ENCODE peak calls at places on chromosomes 2 and 18, in seven cellular contexts. O, E, Y, N, F, A and T are unnamed samples.

GRCh38 chr2:191836853-191837769 is 9.8 kb downstream of the CAVIN2 start:
- DNase-seq in O (no peak), A (no peak), Y (no peak), N (no peak), E (no peak), F (no peak), T (no peak)

GRCh38 chr2:175048275-175048674 is 43.1 kb upstream of the CHN1 start:
- DNase-seq in O (no peak), E (no peak), A (no peak), F (no peak), N (no peak), Y (no peak), T (no peak)

GRCh38 chr2:132469095-132469494 is 52.5 kb downstream of the GPR39 start:
- DNase-seq in N (no peak), Y (no peak), O (no peak), F (no peak), A (no peak), E (no peak), T (no peak)

GRCh38 chr2:25673170-25674002 is at the start of gene DTNB:
- DNase-seq in N (peak; percentile 75), F (peak; percentile 70), O (peak; percentile 91), Y (peak; percentile 88), E (no peak), A (peak; percentile 73), T (peak; percentile 78)

GRCh38 chr2:158495175-158495574 is 38.4 kb downstream of the PKP4 start:
- DNase-seq in N (no peak), Y (no peak), A (no peak), O (no peak), E (no peak), F (no peak), T (no peak)

GRCh38 chr2:154696771-154697170 is 1.7 kb upstream of the KCNJ3 start:
- DNase-seq in A (no peak), Y (no peak), O (no peak), E (no peak), F (no peak), N (no peak), T (no peak)

GRCh38 chr2:17762457-17762856 is 8.5 kb downstream of the GEN1 start:
- DNase-seq in F (no peak), Y (no peak), O (no peak), E (no peak), N (no peak), A (no peak), T (no peak)

GRCh38 chr2:206790311-206790935 is 25.0 kb downstream of the FASTKD2 start:
- DNase-seq in E (no peak), A (no peak), O (no peak), Y (no peak), N (no peak), F (no peak), T (no peak)

GRCh38 chr18:59604877-59605276 is 92.3 kb downstream of the CCBE1 start:
- DNase-seq in Y (no peak), A (no peak), F (no peak), E (no peak), O (peak; percentile 48), N (no peak), T (no peak)

GRCh38 chr2:113136828-113137775 is 9.7 kb downstream of the IL1RN start:
- DNase-seq in Y (peak; percentile 63), F (no peak), N (no peak), A (no peak), E (no peak), O (peak; percentile 51), T (no peak)

GRCh38 chr2:136238214-136238551 is 120.2 kb upstream of the CXCR4 start:
- DNase-seq in E (no peak), Y (no peak), F (no peak), A (no peak), N (no peak), O (no peak), T (no peak)

GRCh38 chr2:146734042-146734715 is 1110.7 kb upstream of the ACVR2A start:
- DNase-seq in A (no peak), Y (peak; percentile 16), N (no peak), O (peak; percentile 46), E (no peak), F (no peak), T (no peak)
- TF ChIP-seq CTCF in A (peak; percentile 73), Y (peak; percentile 49), N (peak; percentile 73), O (peak; percentile 65), E (peak; percentile 39), F (peak; percentile 74), T (peak; percentile 70)

GRCh38 chr2:128469203-128469602 is 150.5 kb upstream of the HS6ST1 start:
- DNase-seq in F (no peak), E (no peak), Y (no peak), O (no peak), N (no peak), A (no peak), T (peak; percentile 33)
- TF ChIP-seq CTCF in F (peak; percentile 3), E (peak; percentile 25), Y (peak; percentile 24), O (no peak), N (no peak), A (peak; percentile 38), T (peak; percentile 34)

GRCh38 chr18:54877076-54877475 is 48.8 kb downstream of the RAB27B start:
- DNase-seq in F (no peak), Y (no peak), A (no peak), O (no peak), E (no peak), N (no peak), T (no peak)
- TF ChIP-seq CTCF in F (no peak), Y (no peak), A (no peak), O (no peak), E (no peak), N (no peak), T (no peak)

GRCh38 chr2:231928481-231928880 is 2.3 kb upstream of the NPPC start:
- DNase-seq in Y (peak; percentile 23), E (no peak), F (no peak), A (no peak), O (no peak), N (no peak), T (peak; percentile 35)
- TF ChIP-seq CTCF in Y (no peak), E (peak; percentile 23), F (no peak), A (peak; percentile 36), O (no peak), N (no peak), T (no peak)

GRCh38 chr2:37891846-37892435 is 33.1 kb upstream of the RMDN2 start:
- DNase-seq in N (no peak), A (no peak), O (no peak), E (no peak), Y (no peak), F (no peak), T (no peak)

GRCh38 chr2:37894601-37895000 is 30.5 kb upstream of the RMDN2 start:
- DNase-seq in O (no peak), E (no peak), A (no peak), Y (no peak), N (no peak), F (no peak), T (no peak)

GRCh38 chr2:37894047-37894446 is 31.0 kb upstream of the RMDN2 start:
- DNase-seq in E (no peak), N (no peak), Y (no peak), F (no peak), O (no peak), A (no peak), T (no peak)

GRCh38 chr2:37892436-37893114 is 32.5 kb upstream of the RMDN2 start:
- DNase-seq in Y (no peak), F (no peak), N (no peak), A (no peak), E (no peak), O (no peak), T (no peak)

GRCh38 chr2:37893327-37893726 is 31.8 kb upstream of the RMDN2 start:
- DNase-seq in F (no peak), Y (no peak), O (no peak), N (no peak), A (no peak), E (no peak), T (no peak)
- TF ChIP-seq CTCF in F (no peak), Y (no peak), O (no peak), N (no peak), A (no peak), E (no peak), T (no peak)

GRCh38 chr2:187580462-187581124 is 26.4 kb upstream of the TFPI start:
- DNase-seq in N (no peak), A (no peak), O (peak; percentile 48), Y (no peak), F (no peak), E (peak; percentile 37), T (no peak)
- TF ChIP-seq CTCF in N (peak; percentile 67), A (peak; percentile 57), O (no peak), Y (peak; percentile 39), F (peak; percentile 54), E (peak; percentile 25), T (no peak)

DNA sequence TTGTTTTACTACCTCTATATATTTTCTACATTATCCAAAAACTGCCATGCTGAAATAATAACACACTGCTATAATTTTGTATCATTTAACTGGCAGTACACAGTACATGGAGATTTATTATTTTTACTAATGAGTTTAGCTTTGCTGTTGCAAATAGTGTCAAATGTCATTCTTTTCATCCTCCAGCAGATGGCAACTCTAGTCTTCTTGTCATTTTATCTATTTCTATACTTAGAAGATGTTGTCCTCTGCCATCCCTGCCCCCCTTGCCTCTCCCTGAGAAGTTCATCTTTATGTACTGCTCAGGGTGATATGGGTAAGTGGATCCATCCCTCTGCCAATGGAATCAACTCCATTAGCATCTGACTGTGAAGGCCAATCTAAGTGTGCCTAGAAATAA is 21.7 kb upstream of the LRRTM1 start:
- DNase-seq in O (peak; percentile 12), E (peak; percentile 26), Y (no peak), F (no peak), A (no peak), N (no peak), T (no peak)
- TF ChIP-seq CTCF in O (peak; percentile 29), E (peak; percentile 35), Y (no peak), F (peak; percentile 69), A (peak; percentile 55), N (peak; percentile 78), T (no peak)

GRCh38 chr18:76121049-76121448 is 374.0 kb downstream of the ZNF516 start:
- DNase-seq in N (no peak), F (no peak), O (no peak), Y (no peak), A (no peak), E (no peak), T (no peak)

GRCh38 chr18:76130845-76131244 is 364.2 kb downstream of the ZNF516 start:
- DNase-seq in F (no peak), A (no peak), Y (no peak), O (no peak), E (no peak), N (no peak), T (no peak)

GRCh38 chr18:76131738-76132137 is 363.3 kb downstream of the ZNF516 start:
- DNase-seq in E (no peak), F (no peak), O (peak; percentile 57), A (no peak), N (no peak), Y (no peak), T (no peak)

DNA sequence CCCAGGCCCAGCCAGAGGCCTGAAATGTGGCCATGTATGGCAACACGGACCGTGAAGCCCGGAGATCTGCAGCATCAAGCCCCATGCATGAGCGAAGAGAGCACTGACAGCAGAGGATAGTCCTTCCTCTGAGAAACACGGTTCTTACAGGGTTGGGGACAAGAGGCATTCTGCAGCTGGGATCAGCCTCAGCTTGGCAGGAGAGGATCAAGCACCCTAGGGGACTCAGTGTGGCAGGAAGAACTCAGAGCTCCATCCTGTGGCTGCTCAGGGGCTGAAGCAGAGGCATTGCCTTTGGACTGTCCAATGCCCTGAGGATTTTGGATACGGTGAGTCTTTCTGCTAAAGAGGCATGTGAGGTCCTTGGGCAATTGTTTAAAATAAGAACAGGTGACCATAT is 368.7 kb downstream of the ZNF516 start:
- DNase-seq in F (no peak), O (no peak), E (no peak), Y (no peak), N (no peak), A (no peak), T (no peak)
- TF ChIP-seq CTCF in F (peak; percentile 22), O (no peak), E (no peak), Y (no peak), N (no peak), A (peak; percentile 28), T (no peak)